ENCODE peak calls at places on chromosomes 6 and 20, in five cellular contexts. One of them, this sample, is unnamed.

GRCh38 chr6:4350571-4351505 is 215.5 kb upstream of the ECI2 start:
- DNase-seq in stimulated activated CD4-positive, alpha-beta T cell treated with anti-CD3 and anti-CD28 coated beads, Interleukin-15, amount 100 ng/mL, for 1 hour: no peak
- DNase-seq in T-helper 2 cell: no peak
- DNase-seq in activated T-helper 1 cell treated with Interleukin-2 at 50 U/mL for 16 hours: no peak
- DNase-seq in mucosa of descending colon: no peak
- DNase-seq in this sample: no peak

GRCh38 chr20:59518881-59519706 is 85.2 kb upstream of the PHACTR3 start:
- DNase-seq in stimulated activated CD4-positive, alpha-beta T cell treated with anti-CD3 and anti-CD28 coated beads, Interleukin-15, amount 100 ng/mL, for 1 hour: no peak
- DNase-seq in mucosa of descending colon: peak; percentile 42
- DNase-seq in T-helper 2 cell: no peak
- DNase-seq in activated T-helper 1 cell treated with Interleukin-2 at 50 U/mL for 16 hours: no peak
- DNase-seq in this sample: peak; percentile 68

GRCh38 chr20:38298768-38299288 is 5.1 kb upstream of the BPI start:
- DNase-seq in stimulated activated CD4-positive, alpha-beta T cell treated with anti-CD3 and anti-CD28 coated beads, Interleukin-15, amount 100 ng/mL, for 1 hour: no peak
- DNase-seq in T-helper 2 cell: no peak
- DNase-seq in mucosa of descending colon: peak; percentile 29
- DNase-seq in activated T-helper 1 cell treated with Interleukin-2 at 50 U/mL for 16 hours: no peak
- DNase-seq in this sample: peak; percentile 20

GRCh38 chr6:82331031-82331773 is 32.4 kb upstream of the TPBG start:
- DNase-seq in T-helper 2 cell: no peak
- DNase-seq in activated T-helper 1 cell treated with Interleukin-2 at 50 U/mL for 16 hours: no peak
- DNase-seq in mucosa of descending colon: no peak
- DNase-seq in stimulated activated CD4-positive, alpha-beta T cell treated with anti-CD3 and anti-CD28 coated beads, Interleukin-15, amount 100 ng/mL, for 1 hour: no peak
- DNase-seq in this sample: no peak

GRCh38 chr6:38933426-38933825 is 115.2 kb upstream of the GLP1R start:
- DNase-seq in activated T-helper 1 cell treated with Interleukin-2 at 50 U/mL for 16 hours: no peak
- DNase-seq in T-helper 2 cell: no peak
- DNase-seq in stimulated activated CD4-positive, alpha-beta T cell treated with anti-CD3 and anti-CD28 coated beads, Interleukin-15, amount 100 ng/mL, for 1 hour: no peak
- DNase-seq in mucosa of descending colon: peak; percentile 28
- DNase-seq in this sample: no peak

GRCh38 chr6:5471637-5472430 is 210.5 kb downstream of the FARS2 start:
- DNase-seq in T-helper 2 cell: no peak
- DNase-seq in stimulated activated CD4-positive, alpha-beta T cell treated with anti-CD3 and anti-CD28 coated beads, Interleukin-15, amount 100 ng/mL, for 1 hour: no peak
- DNase-seq in mucosa of descending colon: no peak
- DNase-seq in activated T-helper 1 cell treated with Interleukin-2 at 50 U/mL for 16 hours: no peak
- DNase-seq in this sample: no peak

GRCh38 chr6:13987400-13987865 is 62.7 kb downstream of the RNF182 start:
- DNase-seq in mucosa of descending colon: no peak
- DNase-seq in stimulated activated CD4-positive, alpha-beta T cell treated with anti-CD3 and anti-CD28 coated beads, Interleukin-15, amount 100 ng/mL, for 1 hour: no peak
- DNase-seq in activated T-helper 1 cell treated with Interleukin-2 at 50 U/mL for 16 hours: no peak
- DNase-seq in T-helper 2 cell: no peak
- DNase-seq in this sample: no peak

GRCh38 chr20:57445298-57445697 is 54.1 kb downstream of the RBM38 start:
- DNase-seq in stimulated activated CD4-positive, alpha-beta T cell treated with anti-CD3 and anti-CD28 coated beads, Interleukin-15, amount 100 ng/mL, for 1 hour: no peak
- DNase-seq in T-helper 2 cell: no peak
- DNase-seq in activated T-helper 1 cell treated with Interleukin-2 at 50 U/mL for 16 hours: no peak
- DNase-seq in mucosa of descending colon: no peak
- DNase-seq in this sample: no peak

GRCh38 chr6:35432291-35432690 is 19.8 kb upstream of the FANCE start:
- DNase-seq in stimulated activated CD4-positive, alpha-beta T cell treated with anti-CD3 and anti-CD28 coated beads, Interleukin-15, amount 100 ng/mL, for 1 hour: no peak
- DNase-seq in mucosa of descending colon: peak; percentile 75
- DNase-seq in activated T-helper 1 cell treated with Interleukin-2 at 50 U/mL for 16 hours: no peak
- DNase-seq in T-helper 2 cell: no peak
- DNase-seq in this sample: no peak

This sample was measured in body of pancreas.